ENCODE peak calls at places on chromosomes 2 and 18, in seven cellular contexts. J is A549, K is HepG2, L is HCT116, V is GM23338, S is HL-60, Q is K562. W is an unnamed sample.
A peak's percentile ranks its signal among the peaks of the same experiment; 100 is the strongest.

GRCh38 chr2:1874101-1874865 is 130.0 kb upstream of the PXDN start:
- DNase-seq in J (no peak), K (no peak), L (no peak), V (no peak), S (no peak), Q (no peak), W (no peak)

GRCh38 chr2:240237609-240238151 is 97.2 kb upstream of the OTOS start:
- DNase-seq in J (no peak), K (no peak), L (no peak), V (no peak), S (no peak), Q (no peak), W (no peak)

GRCh38 chr18:11310476-11311086 is 161.2 kb upstream of the PIEZO2 start:
- DNase-seq in J (peak; percentile 52), K (peak; percentile 40), L (peak; percentile 22), V (peak; percentile 76), S (peak; percentile 58), Q (peak; percentile 28), W (peak; percentile 42)

GRCh38 chr2:32918774-32919173 is 28.0 kb upstream of the LTBP1 start:
- DNase-seq in J (no peak), K (no peak), L (no peak), V (no peak), S (no peak), Q (no peak), W (no peak)

GRCh38 chr2:222298311-222299150 is at the start of gene PAX3:
- DNase-seq in J (no peak), K (no peak), L (no peak), V (peak; percentile 73), S (no peak), Q (no peak), W (no peak)

GRCh38 chr2:127278959-127279358 is 15.0 kb downstream of the ERCC3 start:
- DNase-seq in J (no peak), K (no peak), L (no peak), V (no peak), S (no peak), Q (no peak), W (no peak)

GRCh38 chr2:18412980-18413793 is 147.3 kb downstream of the RDH14 start:
- DNase-seq in J (no peak), K (no peak), L (peak; percentile 4), V (no peak), S (no peak), Q (no peak), W (peak; percentile 5)

GRCh38 chr2:205474746-205475145 is 207.6 kb upstream of the NRP2 start:
- DNase-seq in J (no peak), K (no peak), L (no peak), V (no peak), S (no peak), Q (no peak), W (no peak)

GRCh38 chr2:53545159-53546055 is 222.2 kb upstream of the CHAC2 start:
- DNase-seq in J (no peak), K (no peak), L (no peak), V (no peak), S (no peak), Q (no peak), W (no peak)

GRCh38 chr2:105239924-105240323 is 1.6 kb upstream of the GPR45 start:
- DNase-seq in J (peak; percentile 25), K (no peak), L (no peak), V (no peak), S (no peak), Q (no peak), W (no peak)

GRCh38 chr18:44855681-44856080 is 175.0 kb downstream of the SETBP1 start:
- DNase-seq in J (no peak), K (no peak), L (no peak), V (no peak), S (no peak), Q (no peak), W (no peak)

GRCh38 chr2:62423235-62423634 is 82.8 kb downstream of the TMEM17 start:
- DNase-seq in J (peak; percentile 50), K (peak; percentile 71), L (peak; percentile 15), V (peak; percentile 68), S (no peak), Q (no peak), W (no peak)

GRCh38 chr2:2769481-2770431 is 438.7 kb upstream of the MYT1L start:
- DNase-seq in J (peak; percentile 4), K (no peak), L (no peak), V (no peak), S (no peak), Q (no peak), W (no peak)

GRCh38 chr2:10224734-10225133 is 78.0 kb upstream of the HPCAL1 start:
- DNase-seq in J (no peak), K (no peak), L (no peak), V (no peak), S (no peak), Q (no peak), W (no peak)

GRCh38 chr2:202634556-202635440 is at the start of gene FAM117B:
- DNase-seq in J (peak; percentile 96), K (peak; percentile 98), L (peak; percentile 90), V (peak; percentile 99), S (peak; percentile 98), Q (peak; percentile 93), W (peak; percentile 62)

GRCh38 chr2:195330513-195330956 is 326.5 kb upstream of the SLC39A10 start:
- DNase-seq in J (no peak), K (no peak), L (no peak), V (no peak), S (no peak), Q (peak; percentile 41), W (no peak)

GRCh38 chr2:189210250-189211075 is 30.9 kb upstream of the COL5A2 start:
- DNase-seq in J (peak; percentile 89), K (no peak), L (peak; percentile 24), V (no peak), S (no peak), Q (peak; percentile 56), W (no peak)

GRCh38 chr2:136247204-136247990 is 129.4 kb upstream of the CXCR4 start:
- DNase-seq in J (no peak), K (no peak), L (no peak), V (no peak), S (no peak), Q (no peak), W (no peak)

GRCh38 chr18:7645756-7646155 is 78.6 kb downstream of the PTPRM start:
- DNase-seq in J (peak; percentile 22), K (no peak), L (no peak), V (no peak), S (no peak), Q (no peak), W (no peak)

GRCh38 chr18:48922203-48922800 is 28.5 kb downstream of the SMAD7 start:
- DNase-seq in J (no peak), K (no peak), L (no peak), V (no peak), S (no peak), Q (no peak), W (no peak)

GRCh38 chr18:22272242-22272641 is 102.9 kb downstream of the GATA6 start:
- DNase-seq in J (no peak), K (no peak), L (no peak), V (no peak), S (no peak), Q (no peak), W (no peak)

GRCh38 chr2:128273469-128274081 is 45.1 kb downstream of the HS6ST1 start:
- DNase-seq in J (no peak), K (no peak), L (no peak), V (no peak), S (no peak), Q (no peak), W (no peak)

GRCh38 chr2:174052639-174052976 is 87.4 kb upstream of the SP3 start:
- DNase-seq in J (no peak), K (no peak), L (no peak), V (no peak), S (no peak), Q (no peak), W (no peak)
- H3K27ac ChIP-seq in J (peak overlapping the region; percentile 85), K (peak overlapping the region; percentile 11), L (peak overlapping the region; percentile 56), V (no peak overlapping the region), S (no peak overlapping the region), Q (no peak overlapping the region), W (no peak overlapping the region)

DNA sequence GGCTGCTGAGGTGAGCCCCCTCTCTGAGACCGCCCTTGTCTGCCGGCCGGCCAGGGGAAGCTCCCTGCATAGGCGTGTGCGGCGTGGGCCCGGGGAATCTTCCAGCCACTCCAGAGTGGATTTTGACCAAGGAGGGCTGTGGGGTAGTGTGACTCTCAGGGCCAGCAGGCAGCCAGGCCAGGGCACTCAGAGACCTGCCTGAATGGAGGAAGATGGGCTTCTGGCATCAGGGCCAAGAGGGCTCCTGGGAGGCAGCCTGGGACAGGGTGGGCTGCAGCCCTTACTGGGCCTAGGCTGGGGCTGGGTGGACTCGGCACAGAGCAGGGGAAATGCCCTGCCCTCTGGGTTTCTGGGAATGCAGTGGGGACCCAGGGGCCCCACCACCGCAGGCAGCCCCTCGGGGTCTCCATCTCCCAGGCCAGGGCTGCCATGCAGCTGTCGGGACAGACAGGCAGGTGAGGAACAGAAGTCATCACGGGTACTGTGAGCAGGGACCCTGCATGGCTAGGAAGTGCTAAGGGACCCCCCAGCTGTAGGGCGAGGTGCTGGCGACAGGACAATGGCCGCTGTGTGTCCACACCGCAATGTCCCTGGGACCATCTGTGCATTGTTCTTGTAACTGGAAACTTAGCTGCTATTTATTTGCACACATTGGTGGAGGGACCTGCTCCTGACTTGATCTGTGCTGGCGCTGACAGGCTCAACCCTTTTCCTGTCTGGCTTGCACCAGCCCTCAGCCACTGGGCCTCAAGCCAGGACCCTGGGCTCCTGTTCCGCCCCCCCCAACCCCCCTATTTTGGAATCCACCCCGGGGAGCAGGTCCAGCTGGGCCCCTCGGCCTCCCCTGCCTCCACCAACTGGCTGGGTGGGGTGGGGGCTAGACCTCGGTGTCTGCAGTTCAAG is 4.1 kb downstream of the PDCD1 start:
- DNase-seq in J (no peak), K (peak; percentile 46), L (no peak), V (no peak), S (no peak), Q (no peak), W (no peak)
- TF ChIP-seq REST in J (no peak), K (no peak), L (no peak), V (no peak), S (no peak), Q (no peak), W (no peak)

DNA sequence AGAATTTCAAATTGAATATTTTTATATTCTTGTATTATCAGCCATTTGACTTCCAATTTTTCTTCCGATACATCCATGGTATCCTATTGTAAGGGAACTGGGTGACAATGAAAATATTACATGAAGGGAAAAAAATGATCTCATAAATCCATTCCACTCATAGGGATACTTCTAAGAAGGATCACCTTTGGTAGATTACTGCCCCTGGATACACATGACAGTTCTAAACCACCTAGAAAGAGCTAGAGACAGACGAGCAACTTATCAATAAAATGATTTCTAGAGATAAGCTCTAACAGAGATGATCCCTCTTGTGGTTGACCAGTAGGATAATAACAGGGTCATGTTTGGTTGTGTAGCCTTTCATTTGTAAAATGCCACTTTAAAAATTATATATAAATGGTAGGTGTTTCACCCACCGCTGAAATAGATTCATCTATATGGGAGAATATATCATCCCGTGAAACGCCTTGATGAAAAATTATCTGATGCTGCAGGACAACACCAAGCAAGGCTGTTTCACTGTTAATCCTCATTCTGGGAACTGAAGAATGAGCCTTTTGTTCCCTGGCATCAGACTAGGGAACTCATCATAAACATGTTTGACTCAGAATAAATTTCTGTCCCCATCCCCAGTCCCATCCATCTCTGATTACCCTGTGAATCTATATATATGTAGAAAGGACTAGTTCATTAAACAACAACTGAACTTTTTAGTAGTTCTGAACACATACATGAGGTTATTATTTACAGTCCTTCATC is 180.0 kb downstream of the TCF4 start:
- DNase-seq in J (no peak), K (no peak), L (no peak), V (no peak), S (no peak), Q (no peak), W (no peak)
- H3K27ac ChIP-seq in J (no peak overlapping the region), K (no peak overlapping the region), L (no peak overlapping the region), V (peak overlapping the region; percentile 39), S (no peak overlapping the region), Q (no peak overlapping the region), W (no peak overlapping the region)

GRCh38 chr2:30686000-30686399 is 121.2 kb downstream of the CAPN13 start:
- DNase-seq in J (peak; percentile 55), K (peak; percentile 59), L (no peak), V (peak; percentile 76), S (no peak), Q (peak; percentile 43), W (no peak)
- TF ChIP-seq REST in J (no peak), K (no peak), L (no peak), V (no peak), S (no peak), Q (no peak), W (no peak)

W was measured in Panc1.